ENCODE peak calls at places on chromosomes 2 and 18, in eight cellular contexts. K is lower lobe of right lung, X is kidney epithelial cell, A is cardiac fibroblast, N is ascending aorta, O is endothelial cell, B is BE2C, I is GM10248. U is an unnamed sample.

GRCh38 chr2:63052411-63053234 is 2.0 kb downstream of the OTX1 start:
- DNase-seq in K (no peak), X (no peak), A (no peak), N (no peak), O (peak), B (no peak), I (no peak), U (no peak)

GRCh38 chr2:74414913-74415761 is 6.3 kb downstream of the C2orf81 start:
- DNase-seq in K (peak), X (no peak), A (peak), N (peak), O (peak), B (no peak), I (peak), U (no peak)

GRCh38 chr2:134892282-134893054 is 26.2 kb upstream of the CCNT2 start:
- DNase-seq in K (no peak), X (no peak), A (no peak), N (no peak), O (no peak), B (no peak), I (no peak), U (no peak)

GRCh38 chr18:68532328-68532885 is 182.5 kb downstream of the TMX3 start:
- DNase-seq in K (no peak), X (no peak), A (no peak), N (no peak), O (no peak), B (no peak), I (no peak), U (no peak)

GRCh38 chr2:16093639-16094447 is 153.5 kb downstream of the MYCN start:
- DNase-seq in K (no peak), X (no peak), A (no peak), N (no peak), O (no peak), B (no peak), I (no peak), U (no peak)

GRCh38 chr18:55322176-55322735 is 265.7 kb downstream of the TCF4 start:
- DNase-seq in K (peak), X (peak), A (peak), N (peak), O (peak), B (peak), I (peak), U (peak)

GRCh38 chr2:159737292-159737916 is 25.1 kb downstream of the MARCHF7 start:
- DNase-seq in K (no peak), X (no peak), A (peak), N (no peak), O (no peak), B (no peak), I (no peak), U (no peak)

GRCh38 chr2:85988210-85988913 is 99.6 kb upstream of the ST3GAL5 start:
- DNase-seq in K (no peak), X (no peak), A (peak), N (peak), O (no peak), B (no peak), I (no peak), U (no peak)

GRCh38 chr2:193502363-193503035 is 1307.8 kb upstream of the TMEFF2 start:
- DNase-seq in K (no peak), X (no peak), A (no peak), N (no peak), O (no peak), B (no peak), I (peak), U (no peak)

GRCh38 chr18:10660485-10660884 is 134.7 kb downstream of the NAPG start:
- DNase-seq in K (no peak), X (no peak), A (peak), N (peak), O (no peak), B (no peak), I (peak), U (no peak)

GRCh38 chr2:54680397-54681032 is 42.9 kb upstream of the EML6 start:
- DNase-seq in K (no peak), X (no peak), A (no peak), N (no peak), O (no peak), B (peak), I (no peak), U (no peak)

GRCh38 chr18:43662657-43663056 is 385.4 kb upstream of the SYT4 start:
- DNase-seq in K (no peak), X (peak), A (peak), N (no peak), O (no peak), B (no peak), I (no peak), U (no peak)

GRCh38 chr18:37930640-37931039 is 365.0 kb upstream of the CELF4 start:
- DNase-seq in K (no peak), X (no peak), A (no peak), N (no peak), O (no peak), B (no peak), I (no peak), U (no peak)

GRCh38 chr2:121340926-121341325 is 55.9 kb upstream of the TFCP2L1 start:
- DNase-seq in K (no peak), X (no peak), A (no peak), N (no peak), O (no peak), B (no peak), I (no peak), U (no peak)
- TF ChIP-seq CTCF in K (no peak), X (no peak), A (no peak), N (no peak), O (no peak), B (no peak), I (no peak), U (no peak)

DNA sequence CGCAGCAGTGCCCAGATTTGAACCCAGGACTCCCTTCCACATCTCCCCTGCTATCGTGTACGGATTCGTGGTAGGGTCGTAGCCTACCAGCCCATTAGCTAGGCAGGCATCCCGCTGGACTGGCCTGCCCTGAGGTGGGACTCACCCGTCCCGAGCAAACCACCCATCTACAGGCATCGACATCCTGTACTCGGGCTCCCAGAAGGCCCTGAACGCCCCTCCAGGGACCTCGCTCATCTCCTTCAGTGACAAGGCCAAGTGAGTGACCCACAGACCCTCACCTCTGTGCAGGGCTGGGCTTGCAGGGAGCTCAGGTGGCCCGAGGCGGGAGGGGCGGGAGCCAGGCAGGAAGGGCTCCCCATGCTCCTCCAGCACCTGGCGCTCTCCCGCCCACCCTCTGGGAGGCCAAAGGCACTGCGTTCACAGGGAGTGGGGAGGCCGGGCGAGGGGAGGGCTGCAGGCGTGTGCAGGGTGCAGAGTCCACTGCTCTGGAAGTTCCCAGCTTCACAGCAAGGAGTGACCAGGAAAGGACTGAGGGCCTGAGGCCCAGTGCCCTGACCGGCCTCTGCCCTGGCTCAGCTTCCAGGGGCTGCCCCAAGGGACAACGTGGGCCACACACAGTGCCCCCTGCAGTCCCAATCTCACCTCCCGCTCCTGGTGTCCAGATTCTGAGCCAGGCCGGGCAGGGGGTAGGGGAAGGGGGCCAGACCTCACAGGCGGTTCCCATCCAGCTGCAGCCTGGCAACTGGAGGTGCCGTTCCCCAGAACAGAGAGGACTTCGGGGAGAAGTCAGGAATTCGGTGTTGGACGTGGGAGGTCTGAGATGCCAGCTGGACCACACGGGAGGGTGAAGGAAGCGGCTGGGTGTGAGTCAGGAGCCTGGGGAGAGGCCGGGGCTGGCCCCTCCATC is 5.4 kb downstream of the AGXT start:
- DNase-seq in K (peak), X (no peak), A (peak), N (no peak), O (no peak), B (peak), I (no peak), U (no peak)
- TF ChIP-seq CTCF in K (no peak), X (no peak), A (peak), N (no peak), O (no peak), B (no peak), I (no peak), U (no peak)

DNA sequence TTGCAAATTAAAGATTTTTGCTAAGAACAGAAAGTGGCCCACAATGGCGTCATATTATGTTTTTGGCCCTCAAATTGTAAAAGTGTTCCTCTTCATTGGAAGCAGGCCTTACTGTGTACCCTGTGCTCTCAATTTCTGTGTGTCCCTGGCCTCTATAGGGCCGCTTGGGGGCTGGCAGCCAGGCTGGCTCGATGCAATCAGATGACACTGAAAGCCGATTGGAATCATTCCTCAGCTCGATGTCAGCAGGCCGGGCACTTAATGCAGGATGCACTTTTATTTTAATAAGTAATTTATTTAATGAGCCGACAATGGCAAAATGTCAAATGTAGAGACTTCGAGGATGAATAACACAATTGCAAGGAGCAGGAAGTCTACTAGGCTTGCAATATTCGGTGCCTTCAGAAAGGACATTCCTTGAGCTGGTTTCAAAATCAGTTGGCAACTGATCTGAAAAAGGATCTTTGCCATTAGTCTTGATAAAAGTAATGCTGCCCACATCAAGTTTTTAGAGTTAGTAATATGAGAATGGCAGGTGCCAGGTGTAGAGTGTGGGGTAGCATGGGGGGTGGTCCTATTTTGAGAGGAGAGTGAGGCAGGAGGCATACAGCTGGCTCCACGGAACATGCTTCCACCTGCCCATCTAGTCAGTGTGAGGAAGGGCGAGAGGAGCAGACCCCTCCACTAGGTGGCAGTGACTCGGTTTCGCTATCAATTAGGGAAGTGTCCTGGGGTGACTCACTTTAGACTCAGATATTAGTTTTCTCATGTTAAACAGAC is 80.7 kb downstream of the NABP1 start:
- DNase-seq in K (peak), X (peak), A (peak), N (no peak), O (peak), B (peak), I (peak), U (no peak)
- TF ChIP-seq CTCF in K (peak), X (peak), A (peak), N (peak), O (peak), B (peak), I (peak), U (no peak)

DNA sequence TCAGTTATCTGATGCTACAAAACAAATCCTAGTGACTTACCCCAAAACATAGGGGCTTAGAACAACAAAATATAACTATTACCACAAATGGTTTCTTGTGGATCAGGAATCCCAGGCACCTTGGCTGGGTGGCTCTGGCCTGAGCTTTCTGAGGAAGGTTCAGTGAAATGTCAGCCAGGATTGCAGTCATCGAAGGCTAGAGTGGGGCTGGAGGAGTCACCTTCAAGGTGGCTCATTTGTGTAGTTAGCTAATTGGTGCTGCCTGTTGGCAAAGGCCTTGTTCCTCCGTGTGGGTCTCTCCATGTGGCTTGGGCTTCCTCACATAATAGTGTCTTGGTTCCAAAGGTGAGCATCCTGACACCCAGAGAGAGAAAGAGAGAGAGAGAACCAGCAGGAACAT is 57.4 kb downstream of the COPS8 start:
- DNase-seq in K (no peak), X (no peak), A (no peak), N (no peak), O (no peak), B (no peak), I (no peak), U (no peak)
- TF ChIP-seq CTCF in K (no peak), X (no peak), A (no peak), N (no peak), O (no peak), B (no peak), I (no peak), U (no peak)

GRCh38 chr2:9771481-9772017 is 71.7 kb upstream of the TAF1B start:
- DNase-seq in K (no peak), X (peak), A (peak), N (no peak), O (no peak), B (no peak), I (no peak), U (no peak)
- TF ChIP-seq CTCF in K (no peak), X (peak), A (peak), N (no peak), O (no peak), B (no peak), I (no peak), U (no peak)